ENCODE peak calls at places on chromosomes 2 and 18, in eight cellular contexts. I is stimulated activated CD4-positive, alpha-beta T cell treated with anti-CD3 and anti-CD28 coated beads, Interleukin-2, amount 100 ng/mL, for 4 hours; X is stimulated activated naive B cell treated with anti-CD40 and anti-IgM and Interleukin-4, amounts not matched to agents 10 μg/mL and 1 μg/mL and 100 μg/mL, for 72 hours; W is tibial nerve; B is astrocyte of the cerebellum; Z is osteocyte; A is hypothalamus; Q is right lobe of liver. J is an unnamed sample.

GRCh38 chr2:237218756-237219155 is 133.1 kb downstream of the COPS8 start:
- DNase-seq in I (no peak), X (no peak), W (no peak), B (no peak), Z (no peak), A (no peak), Q (no peak), J (no peak)

GRCh38 chr2:221924551-221924950 is 352.4 kb upstream of the EPHA4 start:
- DNase-seq in I (no peak), X (no peak), W (no peak), B (no peak), Z (no peak), A (no peak), Q (no peak), J (no peak)

GRCh38 chr2:207725815-207726578 is 14.6 kb downstream of the CCNYL1 start:
- DNase-seq in I (no peak), X (no peak), W (no peak), B (no peak), Z (no peak), A (no peak), Q (no peak), J (no peak)

GRCh38 chr2:43460611-43461396 is 135.0 kb downstream of the THADA start:
- DNase-seq in I (no peak), X (no peak), W (no peak), B (no peak), Z (no peak), A (no peak), Q (no peak), J (no peak)

GRCh38 chr18:11925800-11926481 is 17.8 kb upstream of the MPPE1 start:
- DNase-seq in I (no peak), X (no peak), W (no peak), B (no peak), Z (no peak), A (no peak), Q (no peak), J (no peak)

GRCh38 chr2:241273552-241273988 is 41.9 kb downstream of the HDLBP start:
- DNase-seq in I (no peak), X (no peak), W (no peak), B (no peak), Z (no peak), A (no peak), Q (no peak), J (no peak)

GRCh38 chr18:3044931-3045698 is 32.2 kb upstream of the LPIN2 start:
- DNase-seq in I (no peak), X (no peak), W (peak; percentile 30), B (no peak), Z (peak; percentile 49), A (no peak), Q (peak; percentile 83), J (no peak)

GRCh38 chr2:172106128-172106961 is 3.6 kb upstream of the DLX2 start:
- DNase-seq in I (no peak), X (no peak), W (no peak), B (no peak), Z (peak; percentile 86), A (no peak), Q (no peak), J (no peak)

GRCh38 chr2:39914949-39915348 is 135.9 kb upstream of the THUMPD2 start:
- DNase-seq in I (no peak), X (no peak), W (no peak), B (no peak), Z (no peak), A (no peak), Q (no peak), J (no peak)

GRCh38 chr2:102187191-102188150 is 648 bp downstream of the IL1RL2 start:
- DNase-seq in I (peak; percentile 61), X (peak; percentile 30), W (peak; percentile 42), B (no peak), Z (no peak), A (no peak), Q (peak; percentile 73), J (peak; percentile 82)

GRCh38 chr2:30037016-30037415 is 109.8 kb upstream of the YPEL5 start:
- DNase-seq in I (no peak), X (no peak), W (no peak), B (no peak), Z (peak; percentile 3), A (no peak), Q (no peak), J (no peak)

GRCh38 chr18:75422341-75422910 is 5.1 kb downstream of the SMIM21 start:
- DNase-seq in I (no peak), X (no peak), W (no peak), B (no peak), Z (no peak), A (no peak), Q (no peak), J (no peak)